ENCODE peak calls at places on chromosomes 2 and 18, in four cellular contexts. R, I, A and Y are unnamed samples.

GRCh38 chr2:175251425-175252041 is 70.0 kb upstream of the ATP5MC3 start:
- DNase-seq in R (peak; percentile 36), I (no peak), A (peak; percentile 17), Y (peak; percentile 48)

GRCh38 chr2:175690113-175690716 is 311.9 kb downstream of the LNPK start:
- DNase-seq in R (peak; percentile 72), I (peak; percentile 4), A (peak; percentile 66), Y (peak; percentile 81)

GRCh38 chr2:224892574-224893204 is 149.6 kb downstream of the DOCK10 start:
- DNase-seq in R (no peak), I (no peak), A (no peak), Y (no peak)

GRCh38 chr2:174688079-174688478 is 76.2 kb downstream of the CHRNA1 start:
- DNase-seq in R (no peak), I (no peak), A (no peak), Y (peak; percentile 53)

GRCh38 chr18:51133580-51134160 is 63.8 kb downstream of the MEX3C start:
- DNase-seq in R (peak; percentile 41), I (no peak), A (no peak), Y (no peak)

GRCh38 chr2:231530099-231531085 is at the start of gene NMUR1:
- DNase-seq in R (no peak), I (no peak), A (peak; percentile 84), Y (peak; percentile 39)

GRCh38 chr2:177245010-177245422 is 19.5 kb downstream of the NFE2L2 start:
- DNase-seq in R (no peak), I (no peak), A (peak; percentile 46), Y (peak; percentile 80)

GRCh38 chr2:231372326-231372725 is 23.2 kb upstream of the B3GNT7 start:
- DNase-seq in R (no peak), I (no peak), A (no peak), Y (no peak)

GRCh38 chr18:31616586-31616985 is 24.9 kb downstream of the TTR start:
- DNase-seq in R (no peak), I (no peak), A (no peak), Y (no peak)

GRCh38 chr18:73264562-73264921 is 396.8 kb upstream of the NETO1 start:
- DNase-seq in R (no peak), I (no peak), A (no peak), Y (no peak)

GRCh38 chr18:54517521-54517920 is 73.5 kb upstream of the DYNAP start:
- DNase-seq in R (no peak), I (no peak), A (no peak), Y (no peak)

GRCh38 chr2:10469301-10469700 is 21.2 kb upstream of the ODC1 start:
- DNase-seq in R (no peak), I (no peak), A (no peak), Y (no peak)

GRCh38 chr2:232338759-232339106 is 39.8 kb upstream of the ALPP start:
- DNase-seq in R (no peak), I (no peak), A (no peak), Y (no peak)

GRCh38 chr18:75256376-75256775 is 45.8 kb downstream of the TSHZ1 start:
- DNase-seq in R (no peak), I (no peak), A (no peak), Y (no peak)

GRCh38 chr18:79621501-79621900 is 58.1 kb upstream of the CTDP1 start:
- DNase-seq in R (no peak), I (no peak), A (no peak), Y (no peak)

GRCh38 chr2:119241205-119241532 is 17.5 kb downstream of the STEAP3 start:
- DNase-seq in R (no peak), I (no peak), A (no peak), Y (no peak)

GRCh38 chr2:37226863-37227262 is 4.5 kb downstream of the CEBPZ start:
- DNase-seq in R (no peak), I (no peak), A (no peak), Y (no peak)

GRCh38 chr2:224941958-224942357 is 100.3 kb downstream of the DOCK10 start:
- DNase-seq in R (no peak), I (no peak), A (no peak), Y (no peak)

GRCh38 chr2:8538531-8538930 is 143.3 kb upstream of the ID2 start:
- DNase-seq in R (no peak), I (no peak), A (no peak), Y (no peak)

GRCh38 chr2:226122067-226122466 is 677.6 kb downstream of the IRS1 start:
- DNase-seq in R (no peak), I (no peak), A (no peak), Y (no peak)

DNA sequence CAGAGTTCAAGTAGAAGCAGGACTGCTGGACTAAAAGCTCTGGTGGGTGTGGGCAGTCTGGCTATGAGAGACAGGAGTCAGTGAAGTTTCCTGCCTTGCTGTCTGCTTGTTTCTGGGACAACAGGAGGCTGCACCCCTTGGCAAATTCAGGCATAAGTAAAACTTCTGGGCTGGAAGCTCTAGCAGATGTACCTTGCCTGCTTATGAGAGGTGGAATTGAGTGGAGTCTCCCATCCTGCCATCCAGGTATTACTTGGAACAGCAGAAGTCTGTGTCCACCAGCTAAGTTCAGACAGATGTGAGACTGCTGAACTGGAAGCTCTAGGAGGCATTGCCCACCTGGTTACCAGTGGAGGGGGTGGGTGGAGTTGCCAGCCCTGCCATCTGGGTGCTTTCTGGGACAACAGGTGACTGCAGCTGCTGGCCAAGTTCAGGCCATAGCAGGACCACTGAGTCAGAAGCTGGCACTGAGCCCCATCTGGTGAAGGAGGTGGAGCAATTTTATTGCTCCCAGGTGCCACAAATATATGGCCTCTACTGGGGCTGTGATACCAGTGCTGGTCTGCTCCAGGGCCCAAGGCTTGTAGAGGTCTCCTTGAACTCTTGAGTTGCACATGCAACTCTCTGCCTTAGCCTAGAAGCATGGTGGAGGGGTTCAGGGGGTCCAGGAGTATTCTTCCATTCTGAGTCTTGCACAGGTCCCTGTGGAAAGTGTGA is 199.4 kb upstream of the FN1 start:
- DNase-seq in R (no peak), I (no peak), A (no peak), Y (no peak)
- TF ChIP-seq MYC in R (no peak), I (no peak), A (no peak), Y (no peak)

GRCh38 chr2:219642465-219643083 is 15.1 kb downstream of the SLC4A3 start:
- DNase-seq in R (peak; percentile 93), I (peak; percentile 73), A (peak; percentile 88), Y (peak; percentile 92)
- TF ChIP-seq POLR2AphosphoS5 in R (no peak), I (no peak), A (no peak), Y (peak; percentile 21)

GRCh38 chr2:108195133-108195439 is 44.7 kb upstream of the SULT1C3 start:
- DNase-seq in R (no peak), I (no peak), A (no peak), Y (no peak)
- TF ChIP-seq CTCF in R (no peak), I (no peak), A (no peak), Y (no peak)

GRCh38 chr2:237731663-237732062 is 66.9 kb upstream of the RBM44 start:
- DNase-seq in R (peak; percentile 48), I (no peak), A (no peak), Y (peak; percentile 78)
- TF ChIP-seq MYC in R (no peak), I (no peak), A (no peak), Y (no peak)

GRCh38 chr2:165562235-165562634 is 92.7 kb downstream of the CSRNP3 start:
- DNase-seq in R (no peak), I (no peak), A (no peak), Y (no peak)
- TF ChIP-seq POLR2AphosphoS5 in R (no peak), I (no peak), A (no peak), Y (no peak)

GRCh38 chr2:191050640-191050987 is 36.6 kb upstream of the STAT1 start:
- DNase-seq in R (no peak), I (no peak), A (no peak), Y (no peak)

GRCh38 chr2:191049728-191050639 is 36.0 kb upstream of the STAT1 start:
- DNase-seq in R (peak; percentile 76), I (peak; percentile 16), A (no peak), Y (peak; percentile 40)

GRCh38 chr2:191051825-191052778 is 38.1 kb upstream of the STAT1 start:
- DNase-seq in R (peak; percentile 56), I (peak; percentile 12), A (peak; percentile 20), Y (peak; percentile 75)

GRCh38 chr2:191053256-191053655 is 39.3 kb upstream of the STAT1 start:
- DNase-seq in R (no peak), I (no peak), A (no peak), Y (no peak)

DNA sequence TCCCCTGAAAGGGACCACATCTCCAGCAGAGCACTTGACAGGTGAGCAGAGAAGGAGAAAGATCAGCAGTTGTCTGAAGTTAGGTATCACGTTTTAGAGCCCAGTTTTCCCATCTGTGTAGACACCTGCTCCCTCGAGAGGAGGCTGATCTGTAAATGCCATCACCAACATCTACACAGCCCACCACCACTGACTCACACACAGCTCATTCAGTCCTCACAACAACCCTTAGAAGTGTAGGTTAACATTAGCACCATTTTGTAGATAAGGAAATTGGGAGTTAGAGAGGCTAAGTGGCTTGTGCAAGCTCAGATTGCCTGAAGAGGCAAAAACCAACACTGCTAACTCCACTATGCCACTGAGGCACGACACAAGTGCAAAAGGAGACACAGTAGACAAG is 37.2 kb upstream of the STAT1 start:
- DNase-seq in R (no peak), I (no peak), A (no peak), Y (no peak)
- TF ChIP-seq CTCF in R (no peak), I (no peak), A (no peak), Y (no peak)

DNA sequence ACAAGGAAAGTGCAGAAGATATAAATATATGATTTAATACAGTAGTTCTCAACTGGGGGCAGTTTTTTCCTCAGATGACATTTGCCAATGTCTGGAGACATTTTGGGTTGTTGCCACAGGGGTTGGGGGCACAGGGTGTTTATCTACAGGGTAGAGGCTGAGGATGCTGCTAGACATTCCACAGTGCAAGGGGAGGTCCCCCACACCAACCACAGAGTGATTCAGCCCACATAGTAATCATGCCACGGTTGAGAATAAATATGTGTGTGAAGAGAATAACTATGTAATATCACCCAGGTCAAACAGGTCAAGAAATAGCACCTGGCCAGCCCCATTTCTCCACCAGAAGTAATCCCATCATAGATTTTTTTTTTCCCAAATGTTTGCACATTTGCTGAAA is 17.9 kb downstream of the DYSF start:
- DNase-seq in R (no peak), I (no peak), A (no peak), Y (no peak)
- TF ChIP-seq MYC in R (no peak), I (no peak), A (no peak), Y (no peak)

DNA sequence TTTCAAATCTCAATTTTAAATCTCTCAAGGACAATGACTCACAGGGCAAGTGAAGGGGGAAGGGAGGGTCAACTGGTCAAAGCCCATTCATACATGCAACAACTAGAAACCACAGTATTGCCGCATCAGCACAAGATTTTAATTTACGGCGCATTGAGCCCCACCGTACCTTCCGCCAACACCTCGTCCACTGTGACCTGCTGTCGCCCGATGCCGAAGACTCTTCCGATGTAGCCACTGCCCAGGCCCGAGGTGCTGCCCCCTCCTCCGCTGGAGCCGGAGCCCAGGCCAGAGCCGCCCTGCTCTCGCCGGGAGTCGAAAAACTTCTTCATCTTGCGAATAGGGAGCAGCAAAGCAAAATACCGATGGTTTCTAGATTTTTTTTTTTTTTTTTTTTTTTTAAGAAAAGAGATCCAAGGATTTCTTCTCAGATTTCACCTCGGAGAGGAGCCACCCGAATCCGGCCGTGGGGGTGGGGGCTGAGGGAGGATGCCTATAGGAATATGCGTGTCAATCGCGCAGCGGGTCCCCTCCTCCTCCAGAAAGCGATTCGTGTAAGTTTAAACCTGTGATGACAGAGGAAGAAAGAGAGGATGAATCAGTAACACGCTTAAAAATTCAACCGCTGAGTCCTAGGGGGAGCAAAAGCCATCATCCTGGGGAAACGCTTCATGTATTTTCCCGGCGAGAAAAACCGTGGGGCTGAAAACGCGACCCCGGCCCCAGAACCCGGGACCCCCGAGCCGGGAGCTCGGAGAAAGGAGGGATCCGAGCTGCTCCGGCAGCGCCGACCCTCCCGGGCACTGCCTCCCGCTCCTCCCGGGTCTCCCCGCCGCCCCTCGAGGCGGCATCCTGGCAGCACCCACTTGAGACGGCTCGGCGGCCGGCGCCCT is 584 bp downstream of the AAK1 start:
- DNase-seq in R (peak; percentile 85), I (no peak), A (peak; percentile 38), Y (peak; percentile 82)
- TF ChIP-seq POLR2AphosphoS5 in R (no peak), I (no peak), A (no peak), Y (peak; percentile 19)